ENCODE peak calls at places on chromosome 9, in six cellular contexts. Y is H1, V is HepG2, L is endothelial cell of umbilical vein, A is K562, S is A549. H is an unnamed sample.

GRCh38 chr9:20242767-20243166 is 379.5 kb downstream of the MLLT3 start:
- DNase-seq in Y (no peak), V (no peak), L (no peak), A (no peak), S (no peak), H (no peak)

GRCh38 chr9:127809562-127810377 is 7.1 kb downstream of the FPGS start:
- DNase-seq in Y (peak; percentile 74), V (no peak), L (no peak), A (peak; percentile 79), S (no peak), H (peak; percentile 69)

GRCh38 chr9:133993635-133994253 is 1.6 kb upstream of the VAV2 start:
- DNase-seq in Y (no peak), V (no peak), L (no peak), A (no peak), S (no peak), H (no peak)

GRCh38 chr9:72924116-72924790 is 28.6 kb downstream of the ALDH1A1 start:
- DNase-seq in Y (no peak), V (no peak), L (peak; percentile 16), A (no peak), S (no peak), H (no peak)

GRCh38 chr9:122226758-122227575 is 1.8 kb downstream of the LHX6 start:
- DNase-seq in Y (peak; percentile 73), V (no peak), L (peak; percentile 19), A (no peak), S (no peak), H (peak; percentile 57)

GRCh38 chr9:98658965-98659364 is 49.8 kb downstream of the GABBR2 start:
- DNase-seq in Y (no peak), V (no peak), L (peak; percentile 66), A (no peak), S (no peak), H (no peak)

GRCh38 chr9:89982016-89982415 is 377.2 kb downstream of the GADD45G start:
- DNase-seq in Y (no peak), V (no peak), L (no peak), A (no peak), S (no peak), H (no peak)

GRCh38 chr9:85431396-85432102 is 310.2 kb downstream of the AGTPBP1 start:
- DNase-seq in Y (no peak), V (no peak), L (peak; percentile 75), A (no peak), S (no peak), H (no peak)

GRCh38 chr9:15401266-15401665 is 21.4 kb upstream of the SNAPC3 start:
- DNase-seq in Y (no peak), V (no peak), L (no peak), A (no peak), S (no peak), H (no peak)

GRCh38 chr9:96299823-96300222 is 2.2 kb downstream of the HSD17B3 start:
- DNase-seq in Y (no peak), V (no peak), L (no peak), A (no peak), S (no peak), H (no peak)

GRCh38 chr9:97852399-97853055 is 499 bp upstream of the FOXE1 start:
- DNase-seq in Y (no peak), V (no peak), L (no peak), A (no peak), S (no peak), H (peak; percentile 52)

GRCh38 chr9:27340876-27341540 is 44.1 kb upstream of the EQTN start:
- DNase-seq in Y (no peak), V (no peak), L (no peak), A (no peak), S (no peak), H (no peak)

GRCh38 chr9:114312513-114312875 is 10.4 kb upstream of the ORM1 start:
- DNase-seq in Y (no peak), V (no peak), L (no peak), A (no peak), S (no peak), H (no peak)

GRCh38 chr9:20786807-20787206 is 102.7 kb downstream of the FOCAD start:
- DNase-seq in Y (no peak), V (no peak), L (no peak), A (no peak), S (no peak), H (no peak)

GRCh38 chr9:2916382-2916985 is 72.6 kb upstream of the PUM3 start:
- DNase-seq in Y (no peak), V (no peak), L (no peak), A (no peak), S (no peak), H (no peak)

GRCh38 chr9:2925016-2925415 is 81.1 kb upstream of the PUM3 start:
- DNase-seq in Y (no peak), V (no peak), L (no peak), A (no peak), S (no peak), H (no peak)

GRCh38 chr9:2923810-2924768 is 80.2 kb upstream of the PUM3 start:
- DNase-seq in Y (no peak), V (no peak), L (no peak), A (no peak), S (no peak), H (peak; percentile 16)

DNA sequence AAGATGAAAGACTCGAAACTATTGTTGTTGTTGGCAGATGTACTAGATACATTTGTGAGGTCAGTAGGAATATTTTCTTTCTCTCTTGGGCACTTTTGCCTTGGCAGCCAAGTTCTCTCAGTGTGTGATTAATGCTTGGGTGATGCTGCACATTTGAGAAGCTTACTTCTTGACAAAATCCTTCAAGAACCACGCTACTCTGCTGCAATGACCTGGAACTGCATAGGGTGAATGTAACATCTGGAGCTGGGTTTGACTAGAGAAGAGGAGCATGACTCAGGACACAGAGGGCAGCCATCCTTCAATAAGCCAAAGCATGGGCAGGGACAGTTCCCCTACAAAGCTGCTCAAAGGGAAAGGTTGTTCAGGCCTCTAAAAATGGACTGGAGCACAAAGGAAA is 75.5 kb upstream of the PUM3 start:
- DNase-seq in Y (no peak), V (no peak), L (no peak), A (no peak), S (no peak), H (no peak)
- TF ChIP-seq JUN in Y (no peak), V (no peak), L (no peak), A (no peak), S (no peak), H (no peak)

GRCh38 chr9:7976856-7977255 is 177.3 kb upstream of the DMAC1 start:
- DNase-seq in Y (no peak), V (no peak), L (no peak), A (no peak), S (no peak), H (no peak)

GRCh38 chr9:7974335-7975005 is 174.9 kb upstream of the DMAC1 start:
- DNase-seq in Y (no peak), V (no peak), L (no peak), A (no peak), S (no peak), H (no peak)

GRCh38 chr9:7979591-7979990 is 180.0 kb upstream of the DMAC1 start:
- DNase-seq in Y (no peak), V (no peak), L (no peak), A (no peak), S (no peak), H (no peak)

GRCh38 chr9:7976167-7976755 is 176.7 kb upstream of the DMAC1 start:
- DNase-seq in Y (no peak), V (no peak), L (no peak), A (no peak), S (no peak), H (no peak)

DNA sequence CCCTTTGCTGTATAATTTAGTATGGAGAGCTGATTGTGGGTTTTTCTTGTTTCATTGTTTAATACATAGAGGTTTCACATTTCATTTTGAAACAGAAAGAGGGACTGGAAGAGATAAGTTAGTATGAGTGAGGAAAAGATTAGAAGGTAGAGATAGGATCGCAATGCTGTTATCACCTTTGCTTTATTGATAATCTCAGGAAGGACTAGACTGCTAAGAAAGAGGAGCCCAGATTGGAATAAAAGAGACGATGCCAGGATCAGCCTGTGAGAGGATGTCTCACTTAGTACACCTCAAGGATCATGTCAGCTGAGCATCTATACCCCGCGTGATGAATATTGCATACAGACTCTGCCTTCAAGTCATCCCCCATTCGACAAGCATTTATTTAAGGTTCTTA is 178.0 kb upstream of the DMAC1 start:
- DNase-seq in Y (no peak), V (no peak), L (no peak), A (no peak), S (no peak), H (no peak)
- TF ChIP-seq JUN in Y (no peak), V (no peak), L (no peak), A (no peak), S (no peak), H (no peak)

GRCh38 chr9:125085703-125086477 is 57.4 kb downstream of the SCAI start:
- DNase-seq in Y (no peak), V (no peak), L (no peak), A (peak; percentile 13), S (no peak), H (no peak)
- TF ChIP-seq JUN in Y (no peak), V (no peak), L (no peak), A (no peak), S (no peak), H (no peak)

GRCh38 chr9:131805803-131806202 is 65.9 kb upstream of the RAPGEF1 start:
- DNase-seq in Y (no peak), V (no peak), L (no peak), A (no peak), S (no peak), H (no peak)
- TF ChIP-seq JUN in Y (no peak), V (no peak), L (no peak), A (no peak), S (no peak), H (no peak)

GRCh38 chr9:37538099-37538498 is 38.1 kb downstream of the FBXO10 start:
- DNase-seq in Y (no peak), V (no peak), L (no peak), A (no peak), S (no peak), H (no peak)

GRCh38 chr9:37531699-37532098 is 44.5 kb downstream of the FBXO10 start:
- DNase-seq in Y (no peak), V (no peak), L (no peak), A (no peak), S (no peak), H (no peak)

GRCh38 chr9:37539634-37540033 is 36.5 kb downstream of the FBXO10 start:
- DNase-seq in Y (no peak), V (no peak), L (no peak), A (no peak), S (no peak), H (no peak)

GRCh38 chr9:37534412-37534811 is 41.8 kb downstream of the FBXO10 start:
- DNase-seq in Y (no peak), V (no peak), L (no peak), A (no peak), S (no peak), H (no peak)

GRCh38 chr9:37534901-37535300 is 41.3 kb downstream of the FBXO10 start:
- DNase-seq in Y (no peak), V (no peak), L (no peak), A (no peak), S (no peak), H (no peak)
- TF ChIP-seq JUN in Y (no peak), V (no peak), L (no peak), A (no peak), S (no peak), H (no peak)

GRCh38 chr9:88387733-88388202 is 476 bp upstream of the SPIN1 start:
- DNase-seq in Y (no peak), V (peak; percentile 20), L (peak; percentile 57), A (peak; percentile 36), S (peak; percentile 43), H (peak; percentile 55)
- TF ChIP-seq JUN in Y (no peak), V (no peak), L (no peak), A (no peak), S (no peak), H (no peak)

H was measured in WTC11.